ENCODE peak calls at places on chromosome 1, in ten cellular contexts. U is amygdala; P is pulmonary artery endothelial cell; F is globus pallidus; G is stimulated activated CD4-positive, alpha-beta T cell treated with anti-CD3 and anti-CD28 coated beads, TNF-alpha, amount 100 ng/mL, for 1 hour; D is NCI-H345; L is left colon; H is mesothelial cell of epicardium; M is left ventricle myocardium inferior; O is SW480. S is an unnamed sample.

GRCh38 chr1:50333595-50333974 is 89.7 kb downstream of the DMRTA2 start:
- DNase-seq in P (no peak), D (peak), F (no peak), L (peak), U (no peak), G (no peak), O (no peak), M (peak), H (peak), S (peak)

GRCh38 chr1:180169641-180170155 is 15.0 kb downstream of the QSOX1 start:
- DNase-seq in G (no peak), D (no peak), U (no peak), L (peak), M (no peak), P (no peak), O (no peak), F (no peak), H (no peak), S (peak)

GRCh38 chr1:199684686-199685273 is 342.7 kb upstream of the NR5A2 start:
- DNase-seq in M (no peak), U (no peak), P (peak), F (peak), O (peak), G (no peak), D (peak), H (no peak), L (peak), S (no peak)

GRCh38 chr1:34460193-34460592 is 283.5 kb downstream of the C1orf94 start:
- DNase-seq in L (peak), F (peak), D (peak), M (no peak), H (no peak), U (no peak), P (no peak), O (peak), G (peak), S (no peak)

GRCh38 chr1:22171951-22172715 is 29.2 kb upstream of the WNT4 start:
- DNase-seq in H (no peak), F (no peak), M (no peak), U (no peak), D (no peak), L (no peak), O (no peak), G (no peak), P (no peak), S (no peak)

GRCh38 chr1:113686891-113687624 is 72.2 kb downstream of the PHTF1 start:
- DNase-seq in D (no peak), P (no peak), U (no peak), G (no peak), O (no peak), M (no peak), L (no peak), H (no peak), F (no peak), S (no peak)

GRCh38 chr1:183090386-183091006 is 67.3 kb downstream of the LAMC1 start:
- DNase-seq in O (no peak), F (peak), H (no peak), G (no peak), D (no peak), L (peak), U (no peak), P (no peak), M (peak), S (no peak)

GRCh38 chr1:217482356-217483102 is 148.4 kb downstream of the GPATCH2 start:
- DNase-seq in D (no peak), G (no peak), M (no peak), L (no peak), U (no peak), P (peak), H (no peak), O (peak), F (no peak), S (no peak)

GRCh38 chr1:229161740-229162139 is 109.2 kb upstream of the RAB4A start:
- DNase-seq in H (no peak), L (no peak), F (no peak), O (no peak), D (no peak), G (no peak), P (no peak), U (no peak), M (no peak), S (no peak)

GRCh38 chr1:185895208-185895900 is 161.2 kb downstream of the HMCN1 start:
- DNase-seq in P (no peak), D (no peak), L (no peak), O (no peak), M (no peak), G (no peak), H (no peak), F (no peak), U (no peak), S (no peak)

GRCh38 chr1:113749402-113749801 is 9.9 kb downstream of the PHTF1 start:
- DNase-seq in G (no peak), F (no peak), M (no peak), H (no peak), P (no peak), D (no peak), L (no peak), O (no peak), U (no peak), S (no peak)